ENCODE peak calls at places on chromosomes 3 and 15, in four cellular contexts. One of them, this sample, is unnamed.

GRCh38 chr3:124207077-124207476 is 215.2 kb upstream of the ROPN1 start:
- DNase-seq in HCT116: no peak
- DNase-seq in H1: no peak
- DNase-seq in HepG2: no peak
- DNase-seq in this sample: no peak

GRCh38 chr15:74835312-74835823 is 7.6 kb downstream of the ULK3 start:
- DNase-seq in HCT116: peak; percentile 69
- DNase-seq in H1: peak; percentile 82
- DNase-seq in HepG2: peak; percentile 70
- DNase-seq in this sample: peak; percentile 79

GRCh38 chr15:64305261-64305660 is 50.7 kb downstream of the CSNK1G1 start:
- DNase-seq in HCT116: no peak
- DNase-seq in H1: no peak
- DNase-seq in HepG2: no peak
- DNase-seq in this sample: peak; percentile 22

GRCh38 chr3:197339841-197340520 is 41.6 kb upstream of the DLG1 start:
- DNase-seq in HCT116: no peak
- DNase-seq in H1: no peak
- DNase-seq in HepG2: peak; percentile 43
- DNase-seq in this sample: no peak

GRCh38 chr3:40505599-40506462 is at the start of gene ZNF620:
- DNase-seq in HCT116: peak; percentile 76
- DNase-seq in H1: peak; percentile 75
- DNase-seq in HepG2: peak; percentile 92
- DNase-seq in this sample: peak; percentile 68

GRCh38 chr15:96888764-96889163 is 558.3 kb downstream of the NR2F2 start:
- DNase-seq in HCT116: no peak
- DNase-seq in H1: no peak
- DNase-seq in HepG2: no peak
- DNase-seq in this sample: no peak

GRCh38 chr3:167895684-167896083 is 160.2 kb downstream of the SERPINI1 start:
- DNase-seq in HCT116: no peak
- DNase-seq in H1: no peak
- DNase-seq in HepG2: no peak
- DNase-seq in this sample: peak; percentile 36

GRCh38 chr15:39543651-39544050 is 37.2 kb upstream of the THBS1 start:
- DNase-seq in HCT116: no peak
- DNase-seq in H1: peak; percentile 19
- DNase-seq in HepG2: no peak
- DNase-seq in this sample: peak; percentile 23

GRCh38 chr3:99356681-99357080 is 281.7 kb upstream of the COL8A1 start:
- DNase-seq in HCT116: no peak
- DNase-seq in H1: no peak
- DNase-seq in HepG2: no peak
- DNase-seq in this sample: no peak

GRCh38 chr15:44029940-44030568 is 165.0 kb downstream of the FRMD5 start:
- DNase-seq in HCT116: no peak
- DNase-seq in H1: no peak
- DNase-seq in HepG2: no peak
- DNase-seq in this sample: no peak

GRCh38 chr3:96213393-96213792 is 601.0 kb upstream of the EPHA6 start:
- DNase-seq in HCT116: no peak
- DNase-seq in H1: no peak
- DNase-seq in HepG2: no peak
- DNase-seq in this sample: no peak

GRCh38 chr15:28106294-28107110 is 7.4 kb upstream of the OCA2 start:
- DNase-seq in HCT116: no peak
- DNase-seq in H1: no peak
- DNase-seq in HepG2: no peak
- DNase-seq in this sample: no peak

GRCh38 chr15:89494006-89494405 is 2.4 kb downstream of the RHCG start:
- DNase-seq in HCT116: no peak
- DNase-seq in H1: no peak
- DNase-seq in HepG2: no peak
- DNase-seq in this sample: no peak

GRCh38 chr3:191568206-191568605 is 107.2 kb downstream of the PYDC2 start:
- DNase-seq in HCT116: no peak
- DNase-seq in H1: no peak
- DNase-seq in HepG2: no peak
- DNase-seq in this sample: no peak

GRCh38 chr15:63969652-63970421 is 76.4 kb downstream of the DAPK2 start:
- DNase-seq in HCT116: no peak
- DNase-seq in H1: no peak
- DNase-seq in HepG2: peak; percentile 13
- DNase-seq in this sample: no peak

DNA sequence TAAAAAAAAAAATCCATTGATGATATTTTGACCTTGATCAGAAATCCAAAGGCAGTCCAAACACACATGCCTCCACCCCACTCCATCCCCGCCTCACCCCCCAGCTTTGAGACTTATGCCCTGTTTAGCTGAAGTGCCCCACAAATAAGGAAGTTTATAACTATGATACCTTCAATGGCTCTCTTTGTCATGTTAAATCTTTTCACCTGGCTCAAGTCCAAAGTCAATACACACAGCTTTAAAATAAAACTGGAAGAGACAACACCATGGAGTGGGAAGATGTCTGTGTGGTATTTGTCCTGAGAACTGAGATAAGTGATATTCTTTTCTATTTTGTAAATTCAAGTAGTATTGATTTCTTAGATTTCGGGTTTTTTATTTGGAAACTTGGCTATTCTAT is 5.0 kb downstream of the FOXB1 start:
- DNase-seq in HCT116: no peak
- DNase-seq in H1: no peak
- DNase-seq in HepG2: no peak
- DNase-seq in this sample: no peak
- H3K4me1 ChIP-seq in HCT116: no peaks in the 10 kb centered on the region
- H3K4me1 ChIP-seq in H1: peaks cover 9% of the 10 kb centered on the region
- H3K4me1 ChIP-seq in HepG2: peaks cover 5% of the 10 kb centered on the region
- H3K4me1 ChIP-seq in this sample: peaks cover 8% of the 10 kb centered on the region

GRCh38 chr15:65394280-65394789 is 16.5 kb upstream of the IGDCC3 start:
- DNase-seq in HCT116: no peak
- DNase-seq in H1: no peak
- DNase-seq in HepG2: no peak
- DNase-seq in this sample: no peak

GRCh38 chr15:65396283-65396964 is 18.6 kb upstream of the IGDCC3 start:
- DNase-seq in HCT116: no peak
- DNase-seq in H1: no peak
- DNase-seq in HepG2: no peak
- DNase-seq in this sample: no peak

GRCh38 chr15:65395567-65396185 is 17.9 kb upstream of the IGDCC3 start:
- DNase-seq in HCT116: no peak
- DNase-seq in H1: no peak
- DNase-seq in HepG2: no peak
- DNase-seq in this sample: no peak

GRCh38 chr15:65393557-65393956 is 15.8 kb upstream of the IGDCC3 start:
- DNase-seq in HCT116: no peak
- DNase-seq in H1: no peak
- DNase-seq in HepG2: no peak
- DNase-seq in this sample: no peak

GRCh38 chr15:65394936-65395335 is 17.1 kb upstream of the IGDCC3 start:
- DNase-seq in HCT116: no peak
- DNase-seq in H1: no peak
- DNase-seq in HepG2: no peak
- DNase-seq in this sample: no peak
- TF ChIP-seq YY1 in HCT116: no peak
- TF ChIP-seq YY1 in H1: no peak
- TF ChIP-seq YY1 in HepG2: no peak
- TF ChIP-seq YY1 in this sample: no peak

GRCh38 chr3:43294975-43295374 is 8.6 kb downstream of the SNRK start:
- DNase-seq in HCT116: no peak
- DNase-seq in H1: no peak
- DNase-seq in HepG2: peak; percentile 55
- DNase-seq in this sample: no peak
- H3K4me1 ChIP-seq in HCT116: peaks cover 11% of the 10 kb centered on the region
- H3K4me1 ChIP-seq in H1: no peaks in the 10 kb centered on the region
- H3K4me1 ChIP-seq in HepG2: peaks cover 78% of the 10 kb centered on the region
- H3K4me1 ChIP-seq in this sample: peaks cover 3% of the 10 kb centered on the region

DNA sequence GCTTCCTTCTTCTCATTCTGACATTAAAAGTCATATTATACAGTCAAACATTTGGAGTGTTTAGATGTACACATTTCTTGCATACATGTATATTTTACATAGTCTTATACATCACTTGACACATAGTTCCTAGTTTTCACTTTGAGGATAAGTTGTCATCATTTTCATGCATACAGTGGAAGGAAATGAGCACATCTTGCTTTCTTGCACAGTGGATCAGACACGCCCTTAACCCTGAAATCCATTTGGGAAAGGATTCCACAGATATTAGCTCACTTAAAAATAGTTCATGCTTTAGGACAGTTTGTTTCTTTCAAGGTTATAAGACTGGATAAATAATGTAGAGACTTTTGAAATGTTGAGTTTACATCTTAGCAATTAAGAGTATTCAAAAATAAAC is 148.6 kb upstream of the MME start:
- DNase-seq in HCT116: no peak
- DNase-seq in H1: no peak
- DNase-seq in HepG2: no peak
- DNase-seq in this sample: no peak
- TF ChIP-seq YY1 in HCT116: no peak
- TF ChIP-seq YY1 in H1: no peak
- TF ChIP-seq YY1 in HepG2: no peak
- TF ChIP-seq YY1 in this sample: no peak

GRCh38 chr3:10565814-10566213 is 60.4 kb upstream of the ATP2B2 start:
- DNase-seq in HCT116: no peak
- DNase-seq in H1: no peak
- DNase-seq in HepG2: no peak
- DNase-seq in this sample: no peak
- H3K4me1 ChIP-seq in HCT116: no peaks in the 10 kb centered on the region
- H3K4me1 ChIP-seq in H1: no peaks in the 10 kb centered on the region
- H3K4me1 ChIP-seq in HepG2: no peaks in the 10 kb centered on the region
- H3K4me1 ChIP-seq in this sample: no peaks in the 10 kb centered on the region

GRCh38 chr15:91917991-91918390 is 64.5 kb downstream of the SLCO3A1 start:
- DNase-seq in HCT116: no peak
- DNase-seq in H1: no peak
- DNase-seq in HepG2: no peak
- DNase-seq in this sample: no peak
- TF ChIP-seq YY1 in HCT116: no peak
- TF ChIP-seq YY1 in H1: no peak
- TF ChIP-seq YY1 in HepG2: no peak
- TF ChIP-seq YY1 in this sample: no peak

GRCh38 chr15:41927516-41927915 is 33.7 kb upstream of the SPTBN5 start:
- DNase-seq in HCT116: no peak
- DNase-seq in H1: no peak
- DNase-seq in HepG2: no peak
- DNase-seq in this sample: no peak
- H3K4me1 ChIP-seq in HCT116: peaks cover 34% of the 10 kb centered on the region
- H3K4me1 ChIP-seq in H1: no peaks in the 10 kb centered on the region
- H3K4me1 ChIP-seq in HepG2: peaks cover 55% of the 10 kb centered on the region
- H3K4me1 ChIP-seq in this sample: peaks cover 6% of the 10 kb centered on the region

DNA sequence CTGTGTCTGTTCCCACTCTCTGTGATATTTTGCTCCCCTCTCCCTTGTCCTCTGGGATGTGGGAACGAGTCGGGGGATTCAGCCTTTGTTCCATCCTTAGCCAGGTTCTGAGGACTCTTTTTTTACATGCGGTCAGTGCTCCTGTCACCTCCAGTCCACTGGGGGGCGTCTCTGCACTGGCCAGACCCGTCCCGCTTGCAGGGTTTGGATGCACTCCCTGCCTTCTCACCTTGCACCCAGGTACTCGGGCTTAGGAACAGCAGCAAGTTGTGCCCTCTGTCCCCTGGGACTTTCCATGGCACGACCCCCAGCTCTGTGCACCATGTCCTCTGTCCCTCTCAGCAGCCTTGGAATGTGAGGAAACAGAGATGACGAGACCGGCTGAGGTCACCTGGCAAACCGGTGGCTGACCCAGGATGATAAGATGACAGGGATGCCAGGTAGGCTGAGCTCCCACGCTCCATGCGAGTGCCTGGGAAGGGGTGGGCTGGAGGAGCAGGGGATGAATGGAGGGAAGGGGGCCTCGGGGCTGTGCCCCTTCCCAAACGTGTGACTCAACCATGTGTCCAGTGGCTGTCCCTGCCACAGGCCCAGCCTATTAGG is 27.3 kb upstream of the FGD5 start:
- DNase-seq in HCT116: peak; percentile 37
- DNase-seq in H1: peak; percentile 57
- DNase-seq in HepG2: peak; percentile 46
- DNase-seq in this sample: peak; percentile 82
- TF ChIP-seq YY1 in HCT116: no peak
- TF ChIP-seq YY1 in H1: no peak
- TF ChIP-seq YY1 in HepG2: no peak
- TF ChIP-seq YY1 in this sample: no peak

DNA sequence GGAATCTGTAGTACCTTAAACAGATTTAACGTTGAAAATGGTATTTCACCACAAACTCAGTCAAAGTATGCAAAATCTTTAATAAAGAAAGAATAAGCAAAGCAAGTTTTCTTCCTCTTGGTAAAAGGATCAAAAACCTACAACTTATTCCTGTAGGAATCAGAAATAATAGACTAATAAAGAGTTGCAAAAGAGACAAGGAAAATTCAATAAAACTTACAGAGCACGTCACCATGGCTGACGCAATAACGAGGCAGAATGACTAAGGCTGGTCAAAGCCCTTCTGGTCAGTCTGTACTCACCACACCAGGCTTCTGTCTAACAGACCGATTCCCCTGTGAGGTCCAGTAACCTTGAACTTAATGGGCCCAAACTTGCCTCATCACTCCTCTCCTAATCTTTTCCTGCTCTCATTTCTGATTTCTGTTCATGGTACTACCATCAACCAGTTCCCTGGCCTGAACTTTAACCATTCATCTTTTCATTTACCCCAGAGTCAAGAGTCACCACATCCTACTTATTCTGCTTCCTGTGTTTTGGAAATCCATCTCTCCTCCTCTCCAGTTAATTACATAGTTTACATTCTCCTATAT is 5.0 kb downstream of the MASP1 start:
- DNase-seq in HCT116: no peak
- DNase-seq in H1: no peak
- DNase-seq in HepG2: peak; percentile 70
- DNase-seq in this sample: no peak
- H3K4me1 ChIP-seq in HCT116: no peaks in the 10 kb centered on the region
- H3K4me1 ChIP-seq in H1: peaks cover 5% of the 10 kb centered on the region
- H3K4me1 ChIP-seq in HepG2: peaks cover 30% of the 10 kb centered on the region
- H3K4me1 ChIP-seq in this sample: no peaks in the 10 kb centered on the region

DNA sequence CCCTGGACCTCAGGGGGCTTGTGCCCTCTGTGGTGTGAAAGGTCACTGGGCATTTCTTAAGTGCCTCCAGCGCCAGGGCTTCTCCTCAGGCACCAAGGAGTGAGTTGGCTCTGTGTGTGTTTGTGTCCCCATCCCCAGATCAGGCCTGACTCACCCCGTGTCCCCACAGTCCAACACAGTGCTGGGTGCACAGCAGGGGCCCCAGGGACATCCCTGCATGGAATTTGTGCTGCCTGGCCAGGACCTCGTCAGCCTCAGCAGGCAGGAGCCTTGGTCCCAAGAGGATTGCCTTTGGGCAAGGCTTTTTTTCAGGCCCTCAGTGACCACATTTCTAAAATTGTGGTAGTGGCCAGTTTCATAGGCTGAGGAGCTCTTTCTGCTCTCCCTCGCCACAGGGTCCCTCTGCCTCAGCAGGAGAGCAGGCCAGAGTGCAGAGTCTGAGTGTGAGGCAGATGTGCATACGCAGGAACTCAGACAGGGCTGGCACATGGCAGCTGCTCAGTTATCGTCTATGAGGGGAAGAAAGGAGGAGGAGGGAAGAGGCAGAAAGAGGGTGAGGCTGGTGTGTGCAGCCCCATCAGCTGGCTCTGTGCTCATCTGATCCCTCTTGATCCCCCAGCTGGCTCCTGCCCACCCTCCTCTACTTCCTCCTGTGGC is 215.6 kb downstream of the RPLP1 start:
- DNase-seq in HCT116: no peak
- DNase-seq in H1: no peak
- DNase-seq in HepG2: no peak
- DNase-seq in this sample: no peak
- TF ChIP-seq YY1 in HCT116: no peak
- TF ChIP-seq YY1 in H1: no peak
- TF ChIP-seq YY1 in HepG2: no peak
- TF ChIP-seq YY1 in this sample: no peak

This sample was measured in NT2/D1.